ENCODE peak calls at places on chromosomes 4 and X, in eight cellular contexts. One of them, this sample, is unnamed.
A peak's percentile ranks its signal among the peaks of the same experiment; 100 is the strongest.

GRCh38 chr4:179417357-179417756 is 1975.1 kb upstream of the AGA start:
- DNase-seq in NCI-H748 treated with DMSO at 0.1 percent for 48 hours: no peak
- DNase-seq in Right ventricle myocardium inferior: no peak
- DNase-seq in T-helper 1 cell: no peak
- DNase-seq in PC-3: no peak
- DNase-seq in NCI-H69: no peak
- DNase-seq in stimulated activated CD4-positive, alpha-beta T cell treated with anti-CD3 and anti-CD28 coated beads, Interleukin-2, amount 100 ng/mL, for 48 hours: no peak
- DNase-seq in Caki2: no peak
- DNase-seq in this sample: no peak

GRCh38 chrX:41148553-41148952 is 63.3 kb downstream of the USP9X start:
- DNase-seq in NCI-H748 treated with DMSO at 0.1 percent for 48 hours: no peak
- DNase-seq in Right ventricle myocardium inferior: no peak
- DNase-seq in T-helper 1 cell: no peak
- DNase-seq in PC-3: peak; percentile 79
- DNase-seq in NCI-H69: no peak
- DNase-seq in stimulated activated CD4-positive, alpha-beta T cell treated with anti-CD3 and anti-CD28 coated beads, Interleukin-2, amount 100 ng/mL, for 48 hours: no peak
- DNase-seq in Caki2: peak; percentile 43
- DNase-seq in this sample: no peak

GRCh38 chr4:8675383-8675782 is 82.8 kb downstream of the CPZ start:
- DNase-seq in NCI-H748 treated with DMSO at 0.1 percent for 48 hours: no peak
- DNase-seq in Right ventricle myocardium inferior: no peak
- DNase-seq in T-helper 1 cell: no peak
- DNase-seq in PC-3: peak; percentile 12
- DNase-seq in NCI-H69: no peak
- DNase-seq in stimulated activated CD4-positive, alpha-beta T cell treated with anti-CD3 and anti-CD28 coated beads, Interleukin-2, amount 100 ng/mL, for 48 hours: no peak
- DNase-seq in Caki2: peak; percentile 28
- DNase-seq in this sample: no peak

GRCh38 chr4:24924309-24924781 is 11.5 kb upstream of the CCDC149 start:
- DNase-seq in NCI-H748 treated with DMSO at 0.1 percent for 48 hours: no peak
- DNase-seq in Right ventricle myocardium inferior: no peak
- DNase-seq in T-helper 1 cell: no peak
- DNase-seq in PC-3: no peak
- DNase-seq in NCI-H69: no peak
- DNase-seq in stimulated activated CD4-positive, alpha-beta T cell treated with anti-CD3 and anti-CD28 coated beads, Interleukin-2, amount 100 ng/mL, for 48 hours: no peak
- DNase-seq in Caki2: peak; percentile 94
- DNase-seq in this sample: no peak

GRCh38 chrX:99033226-99033901 is 1376.7 kb downstream of the PCDH19 start:
- DNase-seq in NCI-H748 treated with DMSO at 0.1 percent for 48 hours: no peak
- DNase-seq in Right ventricle myocardium inferior: no peak
- DNase-seq in T-helper 1 cell: no peak
- DNase-seq in PC-3: no peak
- DNase-seq in NCI-H69: no peak
- DNase-seq in stimulated activated CD4-positive, alpha-beta T cell treated with anti-CD3 and anti-CD28 coated beads, Interleukin-2, amount 100 ng/mL, for 48 hours: no peak
- DNase-seq in Caki2: no peak
- DNase-seq in this sample: no peak

GRCh38 chrX:97446298-97446882 is 562.7 kb downstream of the RPA4 start:
- DNase-seq in NCI-H748 treated with DMSO at 0.1 percent for 48 hours: no peak
- DNase-seq in Right ventricle myocardium inferior: no peak
- DNase-seq in T-helper 1 cell: no peak
- DNase-seq in PC-3: peak; percentile 38
- DNase-seq in NCI-H69: peak; percentile 25
- DNase-seq in stimulated activated CD4-positive, alpha-beta T cell treated with anti-CD3 and anti-CD28 coated beads, Interleukin-2, amount 100 ng/mL, for 48 hours: no peak
- DNase-seq in Caki2: no peak
- DNase-seq in this sample: peak; percentile 9

GRCh38 chr4:158374318-158374717 is 147.4 kb upstream of the RXFP1 start:
- DNase-seq in NCI-H748 treated with DMSO at 0.1 percent for 48 hours: no peak
- DNase-seq in Right ventricle myocardium inferior: no peak
- DNase-seq in T-helper 1 cell: no peak
- DNase-seq in PC-3: no peak
- DNase-seq in NCI-H69: no peak
- DNase-seq in stimulated activated CD4-positive, alpha-beta T cell treated with anti-CD3 and anti-CD28 coated beads, Interleukin-2, amount 100 ng/mL, for 48 hours: no peak
- DNase-seq in Caki2: no peak
- DNase-seq in this sample: no peak

GRCh38 chr4:108384544-108384943 is 215.8 kb upstream of the LEF1 start:
- DNase-seq in NCI-H748 treated with DMSO at 0.1 percent for 48 hours: no peak
- DNase-seq in Right ventricle myocardium inferior: no peak
- DNase-seq in T-helper 1 cell: no peak
- DNase-seq in PC-3: no peak
- DNase-seq in NCI-H69: no peak
- DNase-seq in stimulated activated CD4-positive, alpha-beta T cell treated with anti-CD3 and anti-CD28 coated beads, Interleukin-2, amount 100 ng/mL, for 48 hours: no peak
- DNase-seq in Caki2: no peak
- DNase-seq in this sample: no peak

GRCh38 chrX:42732506-42732905 is 45.5 kb downstream of the PPP1R2C start:
- DNase-seq in NCI-H748 treated with DMSO at 0.1 percent for 48 hours: no peak
- DNase-seq in Right ventricle myocardium inferior: no peak
- DNase-seq in T-helper 1 cell: no peak
- DNase-seq in PC-3: no peak
- DNase-seq in NCI-H69: no peak
- DNase-seq in stimulated activated CD4-positive, alpha-beta T cell treated with anti-CD3 and anti-CD28 coated beads, Interleukin-2, amount 100 ng/mL, for 48 hours: no peak
- DNase-seq in Caki2: no peak
- DNase-seq in this sample: no peak

GRCh38 chr4:78644744-78645330 is 93.3 kb downstream of the ANXA3 start:
- DNase-seq in NCI-H748 treated with DMSO at 0.1 percent for 48 hours: peak; percentile 7
- DNase-seq in Right ventricle myocardium inferior: no peak
- DNase-seq in T-helper 1 cell: no peak
- DNase-seq in PC-3: peak; percentile 76
- DNase-seq in NCI-H69: peak; percentile 58
- DNase-seq in stimulated activated CD4-positive, alpha-beta T cell treated with anti-CD3 and anti-CD28 coated beads, Interleukin-2, amount 100 ng/mL, for 48 hours: peak; percentile 23
- DNase-seq in Caki2: peak; percentile 73
- DNase-seq in this sample: peak; percentile 61

GRCh38 chr4:183287309-183287659 is 32.8 kb downstream of the CLDN22 start:
- DNase-seq in NCI-H748 treated with DMSO at 0.1 percent for 48 hours: no peak
- DNase-seq in Right ventricle myocardium inferior: no peak
- DNase-seq in T-helper 1 cell: no peak
- DNase-seq in PC-3: no peak
- DNase-seq in NCI-H69: no peak
- DNase-seq in stimulated activated CD4-positive, alpha-beta T cell treated with anti-CD3 and anti-CD28 coated beads, Interleukin-2, amount 100 ng/mL, for 48 hours: no peak
- DNase-seq in Caki2: peak; percentile 65
- DNase-seq in this sample: no peak

GRCh38 chr4:184416913-184417734 is 57.2 kb downstream of the IRF2 start:
- DNase-seq in NCI-H748 treated with DMSO at 0.1 percent for 48 hours: no peak
- DNase-seq in Right ventricle myocardium inferior: no peak
- DNase-seq in T-helper 1 cell: peak; percentile 20
- DNase-seq in PC-3: no peak
- DNase-seq in NCI-H69: no peak
- DNase-seq in stimulated activated CD4-positive, alpha-beta T cell treated with anti-CD3 and anti-CD28 coated beads, Interleukin-2, amount 100 ng/mL, for 48 hours: peak; percentile 23
- DNase-seq in Caki2: no peak
- DNase-seq in this sample: no peak

GRCh38 chrX:460823-461640 is 74.3 kb upstream of the PPP2R3B start:
- DNase-seq in NCI-H748 treated with DMSO at 0.1 percent for 48 hours: no peak
- DNase-seq in Right ventricle myocardium inferior: no peak
- DNase-seq in T-helper 1 cell: no peak
- DNase-seq in PC-3: no peak
- DNase-seq in NCI-H69: no peak
- DNase-seq in stimulated activated CD4-positive, alpha-beta T cell treated with anti-CD3 and anti-CD28 coated beads, Interleukin-2, amount 100 ng/mL, for 48 hours: no peak
- DNase-seq in Caki2: no peak
- DNase-seq in this sample: no peak

GRCh38 chr4:104487105-104487504 is 7.6 kb downstream of the CXXC4 start:
- DNase-seq in NCI-H748 treated with DMSO at 0.1 percent for 48 hours: no peak
- DNase-seq in Right ventricle myocardium inferior: no peak
- DNase-seq in T-helper 1 cell: no peak
- DNase-seq in PC-3: no peak
- DNase-seq in NCI-H69: peak; percentile 87
- DNase-seq in stimulated activated CD4-positive, alpha-beta T cell treated with anti-CD3 and anti-CD28 coated beads, Interleukin-2, amount 100 ng/mL, for 48 hours: no peak
- DNase-seq in Caki2: peak; percentile 10
- DNase-seq in this sample: no peak

GRCh38 chrX:115177941-115178340 is 11.3 kb upstream of the RBMXL3 start:
- DNase-seq in NCI-H748 treated with DMSO at 0.1 percent for 48 hours: no peak
- DNase-seq in Right ventricle myocardium inferior: no peak
- DNase-seq in T-helper 1 cell: no peak
- DNase-seq in PC-3: no peak
- DNase-seq in NCI-H69: no peak
- DNase-seq in stimulated activated CD4-positive, alpha-beta T cell treated with anti-CD3 and anti-CD28 coated beads, Interleukin-2, amount 100 ng/mL, for 48 hours: no peak
- DNase-seq in Caki2: no peak
- DNase-seq in this sample: no peak

GRCh38 chr4:5956285-5957021 is 61.8 kb downstream of the C4orf50 start:
- DNase-seq in NCI-H748 treated with DMSO at 0.1 percent for 48 hours: peak; percentile 90
- DNase-seq in Right ventricle myocardium inferior: no peak
- DNase-seq in T-helper 1 cell: no peak
- DNase-seq in PC-3: peak; percentile 10
- DNase-seq in NCI-H69: peak; percentile 99
- DNase-seq in stimulated activated CD4-positive, alpha-beta T cell treated with anti-CD3 and anti-CD28 coated beads, Interleukin-2, amount 100 ng/mL, for 48 hours: no peak
- DNase-seq in Caki2: peak; percentile 73
- DNase-seq in this sample: peak; percentile 99

GRCh38 chr4:188417181-188417580 is 277.9 kb downstream of the TRIML1 start:
- DNase-seq in NCI-H748 treated with DMSO at 0.1 percent for 48 hours: no peak
- DNase-seq in Right ventricle myocardium inferior: no peak
- DNase-seq in T-helper 1 cell: no peak
- DNase-seq in PC-3: peak; percentile 8
- DNase-seq in NCI-H69: peak; percentile 54
- DNase-seq in stimulated activated CD4-positive, alpha-beta T cell treated with anti-CD3 and anti-CD28 coated beads, Interleukin-2, amount 100 ng/mL, for 48 hours: no peak
- DNase-seq in Caki2: no peak
- DNase-seq in this sample: peak; percentile 69

GRCh38 chrX:70505451-70505841 is 60.8 kb downstream of the DLG3 start:
- DNase-seq in NCI-H748 treated with DMSO at 0.1 percent for 48 hours: no peak
- DNase-seq in Right ventricle myocardium inferior: no peak
- DNase-seq in T-helper 1 cell: no peak
- DNase-seq in PC-3: no peak
- DNase-seq in NCI-H69: no peak
- DNase-seq in stimulated activated CD4-positive, alpha-beta T cell treated with anti-CD3 and anti-CD28 coated beads, Interleukin-2, amount 100 ng/mL, for 48 hours: no peak
- DNase-seq in Caki2: no peak
- DNase-seq in this sample: no peak

GRCh38 chrX:11111038-11111851 is at the start of gene HCCS:
- DNase-seq in NCI-H748 treated with DMSO at 0.1 percent for 48 hours: peak; percentile 78
- DNase-seq in Right ventricle myocardium inferior: peak; percentile 94
- DNase-seq in T-helper 1 cell: peak; percentile 71
- DNase-seq in PC-3: peak; percentile 87
- DNase-seq in NCI-H69: peak; percentile 88
- DNase-seq in stimulated activated CD4-positive, alpha-beta T cell treated with anti-CD3 and anti-CD28 coated beads, Interleukin-2, amount 100 ng/mL, for 48 hours: peak; percentile 65
- DNase-seq in Caki2: peak; percentile 81
- DNase-seq in this sample: peak; percentile 88

GRCh38 chrX:50910685-50911176 is at the start of gene BMP15:
- DNase-seq in NCI-H748 treated with DMSO at 0.1 percent for 48 hours: no peak
- DNase-seq in Right ventricle myocardium inferior: no peak
- DNase-seq in T-helper 1 cell: no peak
- DNase-seq in PC-3: no peak
- DNase-seq in NCI-H69: no peak
- DNase-seq in stimulated activated CD4-positive, alpha-beta T cell treated with anti-CD3 and anti-CD28 coated beads, Interleukin-2, amount 100 ng/mL, for 48 hours: no peak
- DNase-seq in Caki2: no peak
- DNase-seq in this sample: no peak

GRCh38 chr4:150316332-150317205 is 238.3 kb downstream of the DCLK2 start:
- DNase-seq in NCI-H748 treated with DMSO at 0.1 percent for 48 hours: no peak
- DNase-seq in Right ventricle myocardium inferior: no peak
- DNase-seq in T-helper 1 cell: no peak
- DNase-seq in PC-3: no peak
- DNase-seq in NCI-H69: peak; percentile 3
- DNase-seq in stimulated activated CD4-positive, alpha-beta T cell treated with anti-CD3 and anti-CD28 coated beads, Interleukin-2, amount 100 ng/mL, for 48 hours: no peak
- DNase-seq in Caki2: no peak
- DNase-seq in this sample: no peak

GRCh38 chr4:12488672-12489071 is 995.5 kb downstream of the RAB28 start:
- DNase-seq in NCI-H748 treated with DMSO at 0.1 percent for 48 hours: no peak
- DNase-seq in Right ventricle myocardium inferior: peak; percentile 60
- DNase-seq in T-helper 1 cell: no peak
- DNase-seq in PC-3: no peak
- DNase-seq in NCI-H69: no peak
- DNase-seq in stimulated activated CD4-positive, alpha-beta T cell treated with anti-CD3 and anti-CD28 coated beads, Interleukin-2, amount 100 ng/mL, for 48 hours: no peak
- DNase-seq in Caki2: no peak
- DNase-seq in this sample: peak; percentile 83

GRCh38 chrX:120315776-120316175 is 4.5 kb upstream of the TMEM255A start:
- DNase-seq in NCI-H748 treated with DMSO at 0.1 percent for 48 hours: no peak
- DNase-seq in Right ventricle myocardium inferior: no peak
- DNase-seq in T-helper 1 cell: no peak
- DNase-seq in PC-3: peak; percentile 44
- DNase-seq in NCI-H69: no peak
- DNase-seq in stimulated activated CD4-positive, alpha-beta T cell treated with anti-CD3 and anti-CD28 coated beads, Interleukin-2, amount 100 ng/mL, for 48 hours: no peak
- DNase-seq in Caki2: no peak
- DNase-seq in this sample: peak; percentile 2

GRCh38 chr4:121989715-121990114 is 37.9 kb upstream of the TRPC3 start:
- DNase-seq in NCI-H748 treated with DMSO at 0.1 percent for 48 hours: no peak
- DNase-seq in Right ventricle myocardium inferior: no peak
- DNase-seq in T-helper 1 cell: no peak
- DNase-seq in PC-3: no peak
- DNase-seq in NCI-H69: peak; percentile 65
- DNase-seq in stimulated activated CD4-positive, alpha-beta T cell treated with anti-CD3 and anti-CD28 coated beads, Interleukin-2, amount 100 ng/mL, for 48 hours: no peak
- DNase-seq in Caki2: no peak
- DNase-seq in this sample: no peak

GRCh38 chrX:118637997-118638396 is 89.4 kb upstream of the IL13RA1 start:
- DNase-seq in NCI-H748 treated with DMSO at 0.1 percent for 48 hours: peak; percentile 7
- DNase-seq in Right ventricle myocardium inferior: no peak
- DNase-seq in T-helper 1 cell: no peak
- DNase-seq in PC-3: peak; percentile 44
- DNase-seq in NCI-H69: peak; percentile 10
- DNase-seq in stimulated activated CD4-positive, alpha-beta T cell treated with anti-CD3 and anti-CD28 coated beads, Interleukin-2, amount 100 ng/mL, for 48 hours: no peak
- DNase-seq in Caki2: no peak
- DNase-seq in this sample: peak; percentile 29

This sample was measured in DMS53.